ENCODE peak calls at places on chromosomes 11 and 22, in four cellular contexts. One of them, this sample, is unnamed. For H3K4me1, the result is how much of the 10 kb centered on the place peaks cover.

GRCh38 chr22:18088825-18089568 is 11.2 kb downstream of the PEX26 start:
- DNase-seq in Karpas-422: no peak
- DNase-seq in fibroblast of lung: no peak
- DNase-seq in endothelial cell of umbilical vein: no peak
- DNase-seq in this sample: no peak

GRCh38 chr11:100632970-100633452 is 54.1 kb upstream of the ARHGAP42 start:
- DNase-seq in endothelial cell of umbilical vein: peak
- DNase-seq in fibroblast of lung: peak
- DNase-seq in Karpas-422: no peak
- DNase-seq in this sample: peak

GRCh38 chr11:128481135-128481534 is 106.2 kb downstream of the ETS1 start:
- DNase-seq in Karpas-422: no peak
- DNase-seq in endothelial cell of umbilical vein: no peak
- DNase-seq in fibroblast of lung: peak
- DNase-seq in this sample: no peak

GRCh38 chr22:38218661-38219331 is 17.0 kb downstream of the MAFF start:
- DNase-seq in fibroblast of lung: peak
- DNase-seq in endothelial cell of umbilical vein: peak
- DNase-seq in Karpas-422: no peak
- DNase-seq in this sample: peak

GRCh38 chr11:830295-831131 is 2.2 kb upstream of the CD151 start:
- DNase-seq in Karpas-422: peak
- DNase-seq in fibroblast of lung: peak
- DNase-seq in endothelial cell of umbilical vein: peak
- DNase-seq in this sample: no peak

GRCh38 chr11:50030193-50030592 is 2.5 kb upstream of the OR4C45 start:
- DNase-seq in endothelial cell of umbilical vein: no peak
- DNase-seq in Karpas-422: no peak
- DNase-seq in fibroblast of lung: no peak
- DNase-seq in this sample: no peak

GRCh38 chr11:78354741-78355705 is 62.6 kb downstream of the GAB2 start:
- DNase-seq in Karpas-422: no peak
- DNase-seq in fibroblast of lung: no peak
- DNase-seq in endothelial cell of umbilical vein: no peak
- DNase-seq in this sample: no peak

GRCh38 chr22:24482586-24482985 is 12.5 kb upstream of the UPB1 start:
- DNase-seq in Karpas-422: no peak
- DNase-seq in fibroblast of lung: peak
- DNase-seq in endothelial cell of umbilical vein: peak
- DNase-seq in this sample: peak

GRCh38 chr11:75602916-75603315 is 40.9 kb downstream of the SERPINH1 start:
- DNase-seq in endothelial cell of umbilical vein: peak
- DNase-seq in fibroblast of lung: peak
- DNase-seq in Karpas-422: no peak
- DNase-seq in this sample: peak

GRCh38 chr22:43925433-43926348 is 2.1 kb downstream of the PNPLA3 start:
- DNase-seq in Karpas-422: no peak
- DNase-seq in endothelial cell of umbilical vein: no peak
- DNase-seq in fibroblast of lung: peak
- DNase-seq in this sample: no peak

GRCh38 chr11:108592591-108593213 is 866 bp downstream of the EXPH5 start:
- DNase-seq in Karpas-422: no peak
- DNase-seq in endothelial cell of umbilical vein: no peak
- DNase-seq in fibroblast of lung: peak
- DNase-seq in this sample: peak

GRCh38 chr11:44267366-44268072 is 42.4 kb downstream of the ALX4 start:
- DNase-seq in fibroblast of lung: no peak
- DNase-seq in Karpas-422: no peak
- DNase-seq in endothelial cell of umbilical vein: no peak
- DNase-seq in this sample: no peak

GRCh38 chr22:43616645-43617044 is 195.5 kb downstream of the EFCAB6 start:
- DNase-seq in endothelial cell of umbilical vein: no peak
- DNase-seq in Karpas-422: no peak
- DNase-seq in fibroblast of lung: no peak
- DNase-seq in this sample: no peak

GRCh38 chr11:128624269-128625170 is 37.2 kb upstream of the ETS1 start:
- DNase-seq in Karpas-422: peak
- DNase-seq in endothelial cell of umbilical vein: no peak
- DNase-seq in fibroblast of lung: no peak
- DNase-seq in this sample: no peak

DNA sequence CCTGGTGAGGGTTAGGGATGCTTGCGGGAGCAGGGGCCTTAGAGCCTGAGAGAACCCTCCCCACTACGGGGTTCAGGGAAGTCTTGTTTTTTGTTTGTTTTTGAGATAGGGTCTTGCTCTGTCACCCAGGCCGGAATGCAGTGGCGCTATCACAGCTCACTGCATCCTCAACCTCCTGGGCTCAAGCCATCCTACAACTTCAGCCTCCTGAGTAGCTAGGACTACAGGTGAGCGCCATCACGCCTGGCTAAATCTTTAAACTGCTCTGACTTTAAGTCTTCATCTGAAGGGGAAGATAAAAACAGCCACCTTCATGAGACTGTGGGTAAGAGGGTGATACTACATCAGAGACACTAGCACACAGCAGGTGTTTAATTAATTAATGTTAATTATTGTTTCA is 28.5 kb downstream of the SERPIND1 start:
- DNase-seq in endothelial cell of umbilical vein: no peak
- DNase-seq in fibroblast of lung: no peak
- DNase-seq in Karpas-422: no peak
- DNase-seq in this sample: no peak
- H3K9ac ChIP-seq in endothelial cell of umbilical vein: no peak
- H3K9ac ChIP-seq in fibroblast of lung: no peak
- H3K9ac ChIP-seq in Karpas-422: no peak
- H3K9ac ChIP-seq in this sample: no peak

GRCh38 chr22:49964136-49964492 is 3.5 kb downstream of the PIM3 start:
- DNase-seq in Karpas-422: no peak
- DNase-seq in endothelial cell of umbilical vein: no peak
- DNase-seq in fibroblast of lung: no peak
- DNase-seq in this sample: no peak
- H3K4me1 ChIP-seq in Karpas-422: under half
- H3K4me1 ChIP-seq in endothelial cell of umbilical vein: under half
- H3K4me1 ChIP-seq in fibroblast of lung: under half
- H3K4me1 ChIP-seq in this sample: under half

GRCh38 chr11:83558281-83558680 is 272.1 kb upstream of the CCDC90B start:
- DNase-seq in Karpas-422: no peak
- DNase-seq in fibroblast of lung: no peak
- DNase-seq in endothelial cell of umbilical vein: no peak
- DNase-seq in this sample: no peak
- H3K9ac ChIP-seq in Karpas-422: no peak
- H3K9ac ChIP-seq in fibroblast of lung: no peak
- H3K9ac ChIP-seq in endothelial cell of umbilical vein: no peak
- H3K9ac ChIP-seq in this sample: no peak

GRCh38 chr11:67615455-67616430 is 9.0 kb downstream of the NDUFV1 start:
- DNase-seq in fibroblast of lung: no peak
- DNase-seq in Karpas-422: peak
- DNase-seq in endothelial cell of umbilical vein: no peak
- DNase-seq in this sample: peak
- H3K4me1 ChIP-seq in fibroblast of lung: under half
- H3K4me1 ChIP-seq in Karpas-422: under half
- H3K4me1 ChIP-seq in endothelial cell of umbilical vein: under half
- H3K4me1 ChIP-seq in this sample: under half

This sample was measured in PC-3.